ENCODE peak calls at places on chromosomes 2 and 18, in nine cellular contexts. S, L, V, M, J, H, G, Y and W are unnamed samples.

GRCh38 chr2:100286318-100286717 is 36.0 kb downstream of the LONRF2 start:
- DNase-seq in S (no peak), L (no peak), V (no peak), M (no peak), J (no peak), H (no peak), G (no peak), Y (no peak), W (no peak)

GRCh38 chr2:45380131-45380836 is 230.8 kb downstream of the SRBD1 start:
- DNase-seq in S (no peak), L (no peak), V (no peak), M (no peak), J (no peak), H (no peak), G (peak), Y (peak), W (no peak)

GRCh38 chr2:151156943-151157705 is 104.5 kb downstream of the RBM43 start:
- DNase-seq in S (no peak), L (no peak), V (no peak), M (no peak), J (no peak), H (no peak), G (no peak), Y (no peak), W (no peak)

GRCh38 chr18:79961527-79962291 is 2.7 kb upstream of the HSBP1L1 start:
- DNase-seq in S (no peak), L (no peak), V (no peak), M (no peak), J (no peak), H (no peak), G (no peak), Y (peak), W (no peak)

GRCh38 chr2:180133736-180134135 is 126.6 kb upstream of the CWC22 start:
- DNase-seq in S (peak), L (no peak), V (no peak), M (no peak), J (no peak), H (no peak), G (no peak), Y (peak), W (no peak)

GRCh38 chr18:54388203-54389142 is 30.8 kb downstream of the C18orf54 start:
- DNase-seq in S (no peak), L (no peak), V (no peak), M (peak), J (peak), H (no peak), G (peak), Y (peak), W (no peak)

GRCh38 chr2:165874445-165875039 is 79.0 kb downstream of the TTC21B start:
- DNase-seq in S (no peak), L (no peak), V (no peak), M (no peak), J (peak), H (no peak), G (peak), Y (peak), W (no peak)

GRCh38 chr2:196376984-196377877 is 205.9 kb upstream of the STK17B start:
- DNase-seq in S (no peak), L (no peak), V (no peak), M (no peak), J (peak), H (no peak), G (no peak), Y (no peak), W (no peak)

GRCh38 chr18:76955529-76956170 is 133.3 kb downstream of the ZNF236 start:
- DNase-seq in S (peak), L (no peak), V (no peak), M (no peak), J (no peak), H (no peak), G (no peak), Y (no peak), W (no peak)

GRCh38 chr2:17578466-17578928 is 38.0 kb downstream of the VSNL1 start:
- DNase-seq in S (no peak), L (no peak), V (no peak), M (no peak), J (no peak), H (no peak), G (no peak), Y (no peak), W (no peak)

GRCh38 chr2:149645391-149645790 is 57.8 kb upstream of the MMADHC start:
- DNase-seq in S (no peak), L (no peak), V (no peak), M (no peak), J (no peak), H (no peak), G (no peak), Y (peak), W (no peak)

GRCh38 chr2:68594041-68594440 is 49.3 kb upstream of the PROKR1 start:
- DNase-seq in S (no peak), L (no peak), V (no peak), M (no peak), J (no peak), H (no peak), G (no peak), Y (no peak), W (no peak)

GRCh38 chr2:126900646-126901319 is 2.1 kb downstream of the TEX51 start:
- DNase-seq in S (peak), L (no peak), V (no peak), M (no peak), J (no peak), H (peak), G (no peak), Y (no peak), W (no peak)

GRCh38 chr2:39947294-39948015 is 168.4 kb upstream of the THUMPD2 start:
- DNase-seq in S (no peak), L (no peak), V (no peak), M (no peak), J (no peak), H (no peak), G (no peak), Y (no peak), W (no peak)

GRCh38 chr2:204538179-204539009 is 6.9 kb upstream of the PARD3B start:
- DNase-seq in S (peak), L (peak), V (no peak), M (no peak), J (no peak), H (no peak), G (peak), Y (peak), W (no peak)

GRCh38 chr2:80256396-80257167 is 48.0 kb downstream of the LRRTM1 start:
- DNase-seq in S (no peak), L (peak), V (no peak), M (no peak), J (no peak), H (no peak), G (peak), Y (peak), W (no peak)

GRCh38 chr2:105972226-105972625 is 221.9 kb downstream of the UXS1 start:
- DNase-seq in S (no peak), L (no peak), V (no peak), M (no peak), J (no peak), H (no peak), G (no peak), Y (no peak), W (no peak)

GRCh38 chr2:105974800-105975199 is 219.3 kb downstream of the UXS1 start:
- DNase-seq in S (no peak), L (no peak), V (no peak), M (no peak), J (no peak), H (no peak), G (no peak), Y (no peak), W (no peak)

GRCh38 chr2:105969552-105969951 is 224.5 kb downstream of the UXS1 start:
- DNase-seq in S (no peak), L (peak), V (no peak), M (no peak), J (no peak), H (no peak), G (no peak), Y (peak), W (no peak)
- TF ChIP-seq CTCF in S (no peak), L (peak), V (no peak), M (no peak), J (peak), H (peak), G (peak), Y (peak), W (no peak)

DNA sequence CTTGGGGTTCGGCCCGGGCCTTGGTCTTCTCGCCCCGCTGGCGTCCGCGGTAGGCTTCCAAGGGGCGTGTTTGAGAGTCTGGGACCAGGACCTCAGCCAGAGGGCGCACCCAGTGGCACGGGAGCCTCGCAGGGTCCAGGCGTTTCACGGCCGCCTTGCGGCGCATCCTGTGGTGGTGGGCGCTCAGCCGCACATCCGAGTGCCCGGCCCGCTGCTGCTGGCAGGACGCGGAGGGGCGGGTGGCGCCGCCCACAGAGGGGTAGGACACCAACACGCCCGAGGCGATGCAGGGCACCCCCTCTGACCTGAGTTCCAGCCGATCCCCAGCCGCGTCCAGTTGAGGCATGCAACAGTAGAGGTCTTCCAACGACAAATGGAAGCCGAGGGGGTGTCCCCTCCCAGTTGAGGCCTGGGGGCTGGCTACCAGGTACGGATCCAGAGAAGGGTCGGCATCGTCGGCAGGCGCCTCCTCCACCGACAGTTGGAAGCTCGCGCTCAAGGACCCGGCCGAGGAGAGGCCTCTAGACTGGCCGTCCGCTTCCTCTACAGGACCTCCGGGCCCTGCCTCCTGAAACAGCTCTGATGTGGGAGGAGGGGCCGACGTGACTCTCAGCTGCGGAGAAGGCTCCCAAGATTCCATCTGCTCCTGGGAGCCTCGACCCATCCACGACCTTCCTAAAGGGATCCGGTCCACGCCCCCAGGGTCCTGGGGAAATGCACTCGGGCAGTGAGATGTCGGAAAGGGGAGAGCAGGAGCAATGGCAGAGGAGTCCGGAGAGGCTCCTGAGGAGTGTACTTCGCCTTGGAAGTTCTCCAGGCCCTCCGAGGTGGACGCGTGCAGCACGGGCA is 6.3 kb downstream of the C2orf81 start:
- DNase-seq in S (peak), L (peak), V (no peak), M (no peak), J (peak), H (no peak), G (no peak), Y (no peak), W (peak)
- TF ChIP-seq CTCF in S (peak), L (no peak), V (no peak), M (no peak), J (peak), H (no peak), G (no peak), Y (no peak), W (no peak)

DNA sequence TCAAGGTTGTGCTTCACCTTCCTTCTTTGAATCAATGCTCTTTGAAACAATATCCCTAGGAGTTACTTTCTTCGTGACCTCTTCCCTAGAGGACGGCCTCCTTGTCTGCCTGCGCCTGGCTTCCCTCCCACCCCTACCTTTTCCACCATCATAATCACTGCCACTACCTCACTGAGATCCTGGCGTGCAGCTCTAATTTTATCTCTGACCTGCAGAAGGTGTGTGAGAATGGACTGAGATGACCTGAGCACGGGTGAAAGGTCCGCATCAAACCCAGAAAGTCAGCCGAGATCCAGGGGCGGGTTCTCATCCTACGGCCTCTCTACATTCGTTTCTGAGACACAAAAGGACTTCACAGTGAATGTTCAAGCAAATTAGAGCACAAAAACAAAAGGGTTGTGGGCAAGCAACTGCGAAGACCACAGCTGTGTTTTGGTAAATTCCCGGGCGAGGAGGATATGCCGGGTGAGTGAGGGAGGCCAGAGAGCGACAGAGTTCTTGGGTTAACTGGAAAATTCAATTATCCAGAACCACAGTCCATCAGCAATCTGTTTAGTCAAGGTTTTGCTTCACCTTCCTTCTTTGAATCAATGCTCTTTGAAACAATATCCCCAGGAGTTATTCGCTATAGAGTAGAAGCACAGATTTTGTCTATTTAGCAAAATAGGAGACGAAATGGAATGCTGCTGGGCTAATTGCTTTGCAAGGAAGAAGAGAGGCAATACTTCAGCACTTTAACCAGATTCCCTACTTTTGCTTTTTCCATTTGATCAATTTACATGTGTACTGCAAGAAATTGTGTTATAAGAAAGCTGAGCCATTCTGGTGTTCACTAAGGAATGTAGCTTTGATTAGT is 212.5 kb downstream of the ACKR3 start:
- DNase-seq in S (no peak), L (no peak), V (no peak), M (no peak), J (no peak), H (no peak), G (no peak), Y (no peak), W (no peak)
- TF ChIP-seq CTCF in S (no peak), L (no peak), V (no peak), M (no peak), J (no peak), H (no peak), G (no peak), Y (no peak), W (no peak)

GRCh38 chr2:81324046-81324445 is 1019.5 kb upstream of the LRRTM1 start:
- DNase-seq in S (no peak), L (peak), V (no peak), M (no peak), J (no peak), H (no peak), G (peak), Y (peak), W (no peak)
- TF ChIP-seq CTCF in S (peak), L (peak), V (no peak), M (no peak), J (peak), H (peak), G (peak), Y (peak), W (no peak)

DNA sequence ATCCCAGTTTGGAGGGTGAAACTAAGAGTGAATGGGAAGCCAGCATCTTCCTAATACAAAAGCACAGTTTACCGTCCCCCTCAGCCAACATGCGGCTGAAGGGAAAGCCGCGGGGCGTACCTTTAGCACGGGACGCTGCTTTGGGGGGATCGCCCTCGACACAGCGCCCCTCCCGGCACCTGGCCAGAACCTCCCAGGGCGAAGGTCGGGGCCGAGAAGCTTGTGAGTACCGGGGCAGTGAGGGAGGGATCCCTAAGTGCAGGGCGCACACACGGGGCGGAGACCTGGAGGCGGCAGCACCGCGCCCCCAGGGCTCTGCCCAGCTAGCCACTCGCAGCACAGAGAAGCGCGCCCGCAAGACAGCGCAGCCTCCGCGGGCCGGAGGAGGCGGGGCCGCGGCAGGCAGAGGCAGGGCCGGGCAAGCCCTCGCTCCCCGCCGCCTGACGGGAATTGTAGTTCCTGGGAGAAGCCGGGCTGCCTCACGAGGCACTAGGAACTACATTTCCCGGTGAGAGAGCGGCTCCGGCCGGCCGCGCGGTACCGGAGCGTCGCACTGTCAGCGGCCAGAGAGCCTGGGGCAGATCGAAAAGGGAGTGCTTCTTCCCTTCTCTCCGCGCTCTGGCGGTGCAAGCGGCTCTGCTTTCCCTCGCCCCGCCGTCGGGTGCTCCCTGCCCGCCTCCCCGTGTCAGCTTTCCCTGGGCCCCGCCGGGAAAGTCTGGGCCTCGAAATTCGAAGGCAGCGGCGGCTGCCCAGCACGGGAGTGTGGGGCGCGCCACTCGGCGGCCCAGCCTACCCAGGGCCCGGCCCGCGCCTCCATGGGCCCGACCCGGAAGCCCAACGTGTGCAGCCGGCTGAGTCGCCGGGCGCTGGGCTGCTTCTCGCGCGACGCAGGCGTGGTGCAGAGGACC is at the start of the genes DCAF17 and METTL8:
- DNase-seq in S (peak), L (peak), V (peak), M (peak), J (peak), H (peak), G (peak), Y (peak), W (peak)
- TF ChIP-seq CTCF in S (peak), L (peak), V (peak), M (peak), J (peak), H (peak), G (peak), Y (peak), W (no peak)

GRCh38 chr2:72220170-72220569 is 72.5 kb upstream of the CYP26B1 start:
- DNase-seq in S (no peak), L (peak), V (no peak), M (no peak), J (no peak), H (no peak), G (no peak), Y (peak), W (no peak)
- TF ChIP-seq CTCF in S (no peak), L (peak), V (no peak), M (no peak), J (peak), H (peak), G (no peak), Y (peak), W (no peak)

DNA sequence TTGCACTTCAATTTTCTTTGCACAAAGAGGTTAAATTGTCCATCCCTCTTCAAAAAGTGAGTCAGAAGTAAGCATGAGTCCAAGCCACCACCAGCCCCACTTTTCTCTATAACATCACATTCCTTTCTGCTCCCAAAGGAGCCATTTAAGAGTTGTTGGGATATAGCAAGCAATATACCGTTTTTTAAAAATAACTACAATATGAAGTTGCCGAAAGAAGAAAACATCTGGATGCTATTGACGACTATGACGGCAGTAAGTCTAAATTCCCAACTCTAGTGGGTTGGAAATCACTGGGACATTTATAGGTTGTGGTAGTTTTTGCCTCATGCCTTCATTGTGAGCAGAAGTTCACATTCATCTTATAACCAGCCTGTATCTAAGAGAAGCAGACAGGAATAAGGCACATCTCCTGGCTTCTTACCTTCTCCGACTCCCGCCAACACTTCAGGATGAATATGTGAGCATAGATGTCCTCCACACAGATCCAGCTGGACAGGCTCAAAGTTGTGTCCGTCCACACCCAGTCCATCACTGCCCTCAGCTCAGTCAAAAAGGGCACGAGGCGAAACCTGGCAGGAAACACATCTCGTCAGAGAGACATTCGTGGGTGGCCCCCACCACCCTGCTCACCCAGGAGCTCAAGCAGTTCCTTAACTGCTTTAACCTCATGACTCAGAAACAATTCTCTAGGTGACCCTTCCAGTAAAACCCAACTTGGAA is 163.6 kb downstream of the NAPG start:
- DNase-seq in S (no peak), L (no peak), V (no peak), M (no peak), J (no peak), H (no peak), G (no peak), Y (no peak), W (no peak)
- TF ChIP-seq CTCF in S (no peak), L (no peak), V (no peak), M (no peak), J (no peak), H (no peak), G (no peak), Y (no peak), W (no peak)